ENCODE peak calls at places on chromosome 22, in seven cellular contexts. U, T, G, N, H, R and K are unnamed samples.

GRCh38 chr22:24583972-24584790 is 8.7 kb downstream of the LRRC75B start:
- DNase-seq in G (no peak), H (no peak), U (no peak), N (no peak), R (no peak), T (no peak), K (no peak)

GRCh38 chr22:31244044-31244942 is 32.2 kb downstream of the LIMK2 start:
- DNase-seq in R (peak), T (peak), U (no peak), G (no peak), H (no peak), N (peak), K (no peak)

GRCh38 chr22:39207141-39208012 is 37.4 kb downstream of the PDGFB start:
- DNase-seq in G (peak), T (no peak), R (no peak), N (no peak), H (no peak), U (peak), K (no peak)

GRCh38 chr22:40054486-40054885 is 59.7 kb downstream of the FAM83F start:
- DNase-seq in T (no peak), H (no peak), N (no peak), U (no peak), G (no peak), R (no peak), K (no peak)

GRCh38 chr22:41057076-41057475 is 35.3 kb upstream of the EP300 start:
- DNase-seq in H (no peak), N (no peak), U (no peak), R (no peak), G (no peak), T (no peak), K (no peak)

GRCh38 chr22:17786435-17787158 is 12.3 kb upstream of the BID start:
- DNase-seq in R (peak), N (no peak), H (no peak), G (peak), T (peak), U (peak), K (no peak)

GRCh38 chr22:25492950-25493790 is 71.3 kb upstream of the GRK3 start:
- DNase-seq in R (no peak), H (no peak), T (no peak), U (no peak), N (no peak), G (no peak), K (no peak)

GRCh38 chr22:50696251-50696798 is 23.7 kb downstream of the SHANK3 start:
- DNase-seq in N (no peak), R (no peak), H (no peak), T (no peak), U (no peak), G (peak), K (no peak)

GRCh38 chr22:45334068-45334467 is 24.3 kb downstream of the FAM118A start:
- DNase-seq in T (no peak), R (no peak), G (no peak), N (no peak), U (no peak), H (no peak), K (no peak)

GRCh38 chr22:48713266-48714205 is 1114.1 kb downstream of the BRD1 start:
- DNase-seq in G (peak), H (no peak), N (no peak), U (no peak), R (no peak), T (no peak), K (no peak)

GRCh38 chr22:49925525-49926128 is 7.2 kb downstream of the CRELD2 start:
- DNase-seq in N (no peak), T (no peak), U (peak), G (no peak), R (no peak), H (peak), K (no peak)

GRCh38 chr22:29641781-29642355 is 38.4 kb downstream of the NF2 start:
- DNase-seq in T (no peak), R (no peak), N (no peak), H (no peak), U (no peak), G (no peak), K (no peak)
- TF ChIP-seq POLR2AphosphoS5 in T (no peak), R (no peak), N (no peak), H (no peak), U (no peak), G (no peak), K (no peak)

DNA sequence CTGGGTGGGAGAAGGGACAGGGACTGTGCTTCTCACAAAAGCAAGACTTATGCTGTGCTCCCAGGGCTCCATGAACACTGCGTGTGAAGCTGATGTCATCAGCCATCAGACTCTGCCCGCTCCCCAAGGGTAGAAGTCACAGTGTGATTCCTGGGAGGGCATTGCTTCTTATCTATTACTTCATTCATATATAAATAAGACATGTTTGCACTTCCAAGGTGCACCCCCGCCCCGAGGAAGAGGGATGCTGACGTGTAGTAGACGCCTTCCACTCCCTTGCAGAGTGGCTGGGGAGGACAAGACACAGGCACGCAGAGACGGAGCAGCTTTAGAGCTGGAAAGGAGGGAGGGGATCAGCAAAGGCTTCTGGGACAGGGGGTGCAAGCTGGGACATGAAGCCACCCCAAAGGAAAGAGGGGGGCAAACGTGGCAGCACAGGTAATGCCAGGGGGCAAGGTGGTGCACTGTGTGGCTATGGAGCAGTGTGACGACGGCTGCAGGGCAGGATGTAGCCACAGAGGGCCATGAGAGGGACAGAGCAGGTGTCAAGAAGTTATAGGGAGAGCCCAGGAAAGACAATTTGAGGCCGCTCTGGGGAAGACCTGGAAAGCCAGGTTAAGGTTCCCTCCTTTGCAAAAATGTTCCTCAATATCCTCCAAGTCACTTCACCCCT is 558.5 kb downstream of the MN1 start:
- DNase-seq in H (no peak), R (no peak), N (no peak), G (no peak), T (no peak), U (no peak), K (no peak)
- TF ChIP-seq POLR2A in H (no peak), R (no peak), N (no peak), G (no peak), T (no peak), U (no peak), K (no peak)

DNA sequence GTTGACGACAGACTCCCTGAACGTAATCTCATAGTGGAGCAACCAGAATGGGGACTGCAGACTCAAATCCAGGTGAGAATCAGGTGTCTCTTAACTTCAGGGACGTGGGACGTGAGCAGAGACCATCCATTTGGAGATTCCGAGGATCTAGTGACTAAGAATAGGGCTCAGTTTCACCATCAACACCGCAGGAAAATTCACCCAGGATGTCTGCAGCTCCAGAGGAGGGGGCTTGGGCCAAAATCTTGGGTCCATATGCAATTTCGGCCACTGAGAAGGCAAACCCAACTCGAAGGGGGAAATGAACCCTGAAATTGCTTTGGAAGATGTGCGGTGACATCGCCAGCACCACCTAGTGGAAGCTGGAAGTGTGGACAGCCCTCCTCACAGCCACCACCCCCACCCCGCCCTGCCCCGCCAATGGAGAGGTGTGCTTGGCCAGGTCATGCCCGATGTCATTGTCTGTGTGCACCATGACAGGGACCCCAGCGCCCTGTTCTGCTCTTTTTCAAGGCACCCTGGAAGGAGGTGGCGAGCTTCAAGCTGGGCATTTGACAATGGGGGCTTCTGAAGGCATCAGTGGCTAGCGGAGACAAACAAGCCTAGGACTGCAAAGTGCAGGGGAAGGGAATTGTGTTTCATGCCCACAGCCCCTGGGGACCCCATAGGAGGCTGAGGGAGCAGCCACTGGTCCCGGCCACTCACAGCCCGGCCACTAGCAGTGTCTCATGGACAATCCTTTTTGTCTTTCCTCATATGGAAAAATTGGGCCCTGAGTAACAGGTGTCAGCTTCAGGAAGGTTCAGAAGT is 24.8 kb downstream of the APOL1 start:
- DNase-seq in H (peak), R (peak), N (peak), G (peak), U (peak), T (peak), K (peak)
- TF ChIP-seq POLR2AphosphoS5 in H (no peak), R (peak), N (no peak), G (no peak), U (no peak), T (no peak), K (peak)

DNA sequence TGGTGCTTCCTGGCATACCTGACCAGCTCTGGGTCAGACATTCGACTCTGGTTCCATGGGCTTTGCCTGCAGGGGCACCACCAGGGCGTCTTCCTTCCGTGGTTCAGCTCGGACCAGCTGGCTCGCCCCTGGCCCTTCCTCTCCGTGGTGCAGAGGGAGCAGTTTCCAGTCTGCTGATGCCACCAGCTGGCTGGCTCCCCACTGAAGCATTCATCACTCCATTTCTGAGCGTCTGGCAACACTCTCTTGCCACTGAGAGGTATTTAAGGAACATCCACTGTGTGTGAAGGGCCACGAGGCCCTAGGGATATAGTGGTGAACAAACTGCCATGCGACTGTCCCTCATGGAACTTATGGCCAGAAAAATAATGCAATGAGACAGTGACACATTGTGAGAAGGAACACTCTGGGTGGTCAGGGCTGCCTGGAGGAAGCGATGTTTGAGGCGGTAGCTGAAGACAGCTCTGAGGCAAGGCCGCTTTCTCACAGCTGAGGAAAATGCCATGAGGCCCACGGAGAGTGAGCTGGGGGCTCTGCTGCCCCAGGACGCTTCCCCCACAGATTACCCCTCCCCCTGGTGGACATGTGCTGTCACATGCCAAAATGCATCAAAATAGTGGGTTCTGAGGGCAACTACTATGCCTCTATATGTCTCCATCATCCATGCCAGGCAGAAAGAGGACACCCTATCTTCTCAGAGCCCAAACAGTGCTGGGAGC is 44.9 kb upstream of the ARFGAP3 start:
- DNase-seq in H (no peak), G (no peak), R (no peak), U (no peak), T (no peak), N (no peak), K (no peak)
- TF ChIP-seq POLR2A in H (no peak), G (no peak), R (no peak), U (no peak), T (no peak), N (no peak), K (no peak)

DNA sequence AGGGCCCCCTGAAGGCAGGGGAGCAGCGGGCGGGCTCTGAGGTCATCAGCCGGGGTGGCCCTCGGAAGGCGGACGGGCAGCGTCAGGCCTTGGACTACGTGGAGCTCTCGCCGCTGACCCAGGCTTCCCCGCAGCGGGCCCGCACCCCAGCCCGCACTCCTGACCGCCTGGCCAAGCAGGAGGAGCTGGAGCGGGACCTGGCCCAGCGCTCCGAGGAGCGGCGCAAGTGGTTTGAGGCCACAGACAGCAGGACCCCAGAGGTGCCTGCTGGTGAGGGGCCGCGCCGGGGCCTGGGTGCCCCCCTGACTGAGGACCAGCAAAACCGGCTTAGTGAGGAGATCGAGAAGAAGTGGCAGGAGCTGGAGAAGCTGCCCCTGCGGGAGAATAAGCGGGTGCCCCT is 50.1 kb upstream of the GCAT start:
- DNase-seq in R (no peak), U (no peak), G (no peak), H (no peak), T (no peak), N (no peak), K (no peak)
- TF ChIP-seq POLR2AphosphoS5 in R (no peak), U (no peak), G (no peak), H (no peak), T (no peak), N (no peak), K (no peak)

GRCh38 chr22:20575724-20576444 is 68.5 kb downstream of the MED15 start:
- DNase-seq in T (no peak), R (no peak), U (no peak), N (no peak), G (no peak), H (no peak), K (no peak)

GRCh38 chr22:20573830-20574615 is 66.6 kb downstream of the MED15 start:
- DNase-seq in N (no peak), U (no peak), G (no peak), T (no peak), H (no peak), R (no peak), K (no peak)

GRCh38 chr22:20573176-20573829 is 65.9 kb downstream of the MED15 start:
- DNase-seq in T (no peak), G (no peak), R (no peak), H (no peak), U (no peak), N (no peak), K (no peak)

GRCh38 chr22:20576445-20576816 is 69.0 kb downstream of the MED15 start:
- DNase-seq in H (no peak), R (no peak), G (no peak), U (no peak), N (no peak), T (no peak), K (no peak)

GRCh38 chr22:20574920-20575353 is 67.5 kb downstream of the MED15 start:
- DNase-seq in T (no peak), U (peak), H (no peak), G (no peak), N (no peak), R (no peak), K (no peak)
- TF ChIP-seq POLR2A in T (no peak), U (no peak), H (no peak), G (no peak), N (no peak), R (no peak), K (no peak)